ENCODE peak calls at places on chromosomes 12 and 14, in ten cellular contexts. U, N, C, L, F, Y, X, K, P and D are unnamed samples.

GRCh38 chr14:100117647-100118376 is 41.6 kb downstream of the DEGS2 start:
- DNase-seq in P (no peak), F (no peak), X (no peak), L (no peak), N (no peak), Y (no peak), C (no peak), U (no peak), K (no peak), D (no peak)

GRCh38 chr14:79576434-79576833 is 634.9 kb downstream of the DIO2 start:
- DNase-seq in Y (no peak), X (no peak), U (no peak), N (no peak), L (no peak), K (no peak), F (peak; percentile 67), C (no peak), P (no peak), D (no peak)

GRCh38 chr12:72273851-72274284 is 1.7 kb downstream of the TRHDE start:
- DNase-seq in Y (no peak), C (no peak), N (no peak), X (no peak), L (no peak), U (no peak), P (no peak), F (no peak), K (peak; percentile 38), D (no peak)

GRCh38 chr12:49889361-49890095 is 14.2 kb downstream of the FAIM2 start:
- DNase-seq in Y (no peak), L (no peak), C (no peak), N (no peak), X (no peak), F (no peak), P (no peak), K (no peak), U (no peak), D (no peak)

GRCh38 chr12:81962126-81962856 is 203.1 kb upstream of the PPFIA2 start:
- DNase-seq in P (no peak), L (no peak), X (no peak), K (no peak), Y (no peak), C (no peak), F (no peak), N (no peak), U (no peak), D (no peak)

GRCh38 chr12:124296295-124296915 is 1.5 kb downstream of the RFLNA start:
- DNase-seq in F (no peak), L (no peak), N (no peak), Y (no peak), U (no peak), P (no peak), K (peak; percentile 44), X (no peak), C (peak; percentile 37), D (no peak)

GRCh38 chr14:22524105-22524783 is 64.8 kb downstream of the DAD1 start:
- DNase-seq in F (no peak), X (no peak), P (no peak), K (no peak), U (no peak), Y (no peak), L (no peak), C (no peak), N (no peak), D (no peak)

GRCh38 chr12:42921741-42922511 is 332.4 kb upstream of the PRICKLE1 start:
- DNase-seq in P (no peak), U (no peak), N (no peak), K (no peak), F (peak; percentile 77), C (peak; percentile 40), Y (no peak), L (no peak), X (no peak), D (no peak)

GRCh38 chr12:80580254-80580653 is 127.2 kb upstream of the MYF6 start:
- DNase-seq in P (no peak), F (peak; percentile 97), C (no peak), U (no peak), L (no peak), K (no peak), N (no peak), X (no peak), Y (no peak), D (no peak)

GRCh38 chr12:130335517-130336392 is 1.9 kb upstream of the PIWIL1 start:
- DNase-seq in U (peak; percentile 24), L (no peak), C (peak; percentile 46), P (peak; percentile 52), X (no peak), N (no peak), Y (no peak), F (peak; percentile 34), K (no peak), D (peak; percentile 71)

GRCh38 chr14:38022775-38023174 is 184.9 kb upstream of the SSTR1 start:
- DNase-seq in N (no peak), F (no peak), Y (no peak), L (no peak), P (no peak), X (no peak), U (no peak), K (no peak), C (no peak), D (no peak)
- TF ChIP-seq POLR2A in N (no peak), F (no peak), Y (no peak), L (no peak), P (no peak), X (no peak), U (no peak), K (no peak), C (no peak), D (no peak)

GRCh38 chr14:21505009-21505553 is 6.1 kb downstream of the METTL3 start:
- DNase-seq in N (no peak), X (no peak), L (no peak), U (no peak), P (no peak), K (no peak), Y (no peak), F (no peak), C (no peak), D (no peak)

GRCh38 chr14:21510735-21511657 is at the start of gene METTL3:
- DNase-seq in F (peak; percentile 99), K (peak; percentile 97), C (peak; percentile 99), L (peak; percentile 98), Y (peak; percentile 98), U (peak; percentile 98), N (peak; percentile 98), P (peak; percentile 87), X (peak; percentile 95), D (peak; percentile 98)

GRCh38 chr14:21514341-21514740 is 3.2 kb upstream of the METTL3 start:
- DNase-seq in P (no peak), N (no peak), C (no peak), Y (no peak), U (no peak), X (no peak), L (no peak), F (no peak), K (no peak), D (no peak)

GRCh38 chr14:21506557-21506956 is 4.6 kb downstream of the METTL3 start:
- DNase-seq in N (no peak), F (no peak), X (no peak), U (no peak), C (no peak), P (no peak), K (no peak), L (no peak), Y (no peak), D (no peak)

GRCh38 chr14:21509432-21510143 is 1.6 kb downstream of the METTL3 start:
- DNase-seq in Y (no peak), F (no peak), C (no peak), L (no peak), X (no peak), K (no peak), U (no peak), N (no peak), P (no peak), D (no peak)
- H3K4me3 ChIP-seq in Y (peak overlapping the region; percentile 89), F (no peak overlapping the region), C (peak overlapping the region; percentile 91), L (no peak overlapping the region), X (no peak overlapping the region), K (peak overlapping the region; percentile 94), U (peak overlapping the region; percentile 94), N (peak overlapping the region; percentile 83), P (peak overlapping the region; percentile 59), D (peak overlapping the region; percentile 91)

GRCh38 chr14:95437715-95438114 is 78.7 kb downstream of the SYNE3 start:
- DNase-seq in F (no peak), C (no peak), L (no peak), X (no peak), N (no peak), K (no peak), Y (no peak), P (no peak), U (no peak), D (no peak)
- TF ChIP-seq POLR2A in F (no peak), C (no peak), L (no peak), X (no peak), N (no peak), K (no peak), Y (no peak), P (no peak), U (no peak), D (no peak)

GRCh38 chr12:121441555-121441954 is 41.6 kb downstream of the RNF34 start:
- DNase-seq in X (no peak), U (no peak), Y (peak; percentile 57), P (no peak), K (no peak), C (no peak), L (no peak), N (no peak), F (no peak), D (peak; percentile 67)

GRCh38 chr12:121444842-121445202 is 44.9 kb downstream of the RNF34 start:
- DNase-seq in P (no peak), C (no peak), N (no peak), L (no peak), X (no peak), Y (no peak), K (no peak), F (no peak), U (no peak), D (no peak)

GRCh38 chr12:121442028-121442948 is 42.4 kb downstream of the RNF34 start:
- DNase-seq in C (no peak), X (no peak), N (no peak), F (no peak), Y (no peak), L (no peak), U (no peak), K (no peak), P (no peak), D (no peak)

GRCh38 chr12:121443911-121444841 is 44.3 kb downstream of the RNF34 start:
- DNase-seq in F (no peak), C (no peak), K (no peak), N (no peak), Y (no peak), L (no peak), P (no peak), X (no peak), U (no peak), D (no peak)

GRCh38 chr12:121443193-121443829 is 43.4 kb downstream of the RNF34 start:
- DNase-seq in F (peak; percentile 70), P (peak; percentile 83), U (peak; percentile 76), C (peak; percentile 65), K (peak; percentile 81), L (peak; percentile 95), N (peak; percentile 62), X (peak; percentile 84), Y (peak; percentile 87), D (peak; percentile 72)
- H3K4me3 ChIP-seq in F (no peak overlapping the region), P (no peak overlapping the region), U (no peak overlapping the region), C (no peak overlapping the region), K (no peak overlapping the region), L (no peak overlapping the region), N (no peak overlapping the region), X (no peak overlapping the region), Y (no peak overlapping the region), D (no peak overlapping the region)

GRCh38 chr14:61342941-61343340 is 21.6 kb downstream of the PRKCH start:
- DNase-seq in U (no peak), K (no peak), N (no peak), L (no peak), X (no peak), F (no peak), P (peak; percentile 60), Y (no peak), C (peak; percentile 57), D (no peak)
- TF ChIP-seq POLR2A in U (no peak), K (no peak), N (no peak), L (no peak), X (no peak), F (no peak), P (no peak), Y (no peak), C (no peak), D (no peak)